ENCODE peak calls at places on chromosomes 6 and 20, in seven cellular contexts. One of them, this sample, is unnamed.

GRCh38 chr6:137259349-137259748 is 40.2 kb upstream of the IFNGR1 start:
- DNase-seq in HCT116: no peak
- DNase-seq in HepG2: peak
- DNase-seq in SK-N-SH: no peak
- DNase-seq in K562: no peak
- DNase-seq in H1: no peak
- DNase-seq in GM12878: no peak
- DNase-seq in this sample: no peak

GRCh38 chr6:40485300-40485699 is 101.9 kb downstream of the LRFN2 start:
- DNase-seq in HCT116: no peak
- DNase-seq in HepG2: no peak
- DNase-seq in SK-N-SH: peak
- DNase-seq in K562: no peak
- DNase-seq in H1: no peak
- DNase-seq in GM12878: no peak
- DNase-seq in this sample: no peak

GRCh38 chr20:36924167-36925045 is 27.1 kb downstream of the SAMHD1 start:
- DNase-seq in HCT116: no peak
- DNase-seq in HepG2: no peak
- DNase-seq in SK-N-SH: no peak
- DNase-seq in K562: peak
- DNase-seq in H1: no peak
- DNase-seq in GM12878: no peak
- DNase-seq in this sample: no peak

GRCh38 chr6:25058387-25058786 is 122.6 kb upstream of the RIPOR2 start:
- DNase-seq in HCT116: no peak
- DNase-seq in HepG2: no peak
- DNase-seq in SK-N-SH: no peak
- DNase-seq in K562: no peak
- DNase-seq in H1: no peak
- DNase-seq in GM12878: no peak
- DNase-seq in this sample: no peak

GRCh38 chr6:16819752-16820151 is 58.5 kb upstream of the ATXN1 start:
- DNase-seq in HCT116: no peak
- DNase-seq in HepG2: no peak
- DNase-seq in SK-N-SH: no peak
- DNase-seq in K562: no peak
- DNase-seq in H1: no peak
- DNase-seq in GM12878: no peak
- DNase-seq in this sample: no peak

GRCh38 chr20:31517373-31517772 is 3.1 kb downstream of the HM13 start:
- DNase-seq in HCT116: peak
- DNase-seq in HepG2: peak
- DNase-seq in SK-N-SH: peak
- DNase-seq in K562: peak
- DNase-seq in H1: peak
- DNase-seq in GM12878: no peak
- DNase-seq in this sample: peak

GRCh38 chr6:51854876-51855275 is 232.5 kb downstream of the PKHD1 start:
- DNase-seq in HCT116: no peak
- DNase-seq in HepG2: no peak
- DNase-seq in SK-N-SH: no peak
- DNase-seq in K562: no peak
- DNase-seq in H1: peak
- DNase-seq in GM12878: no peak
- DNase-seq in this sample: no peak

GRCh38 chr20:21437816-21438215 is 40.5 kb upstream of the NKX2-4 start:
- DNase-seq in HCT116: no peak
- DNase-seq in HepG2: no peak
- DNase-seq in SK-N-SH: no peak
- DNase-seq in K562: no peak
- DNase-seq in H1: no peak
- DNase-seq in GM12878: no peak
- DNase-seq in this sample: no peak

GRCh38 chr6:139369568-139370046 is 4.8 kb downstream of the CITED2 start:
- DNase-seq in HCT116: no peak
- DNase-seq in HepG2: peak
- DNase-seq in SK-N-SH: peak
- DNase-seq in K562: no peak
- DNase-seq in H1: no peak
- DNase-seq in GM12878: no peak
- DNase-seq in this sample: no peak

GRCh38 chr6:87759491-87760010 is 57.5 kb upstream of the AKIRIN2 start:
- DNase-seq in HCT116: no peak
- DNase-seq in HepG2: no peak
- DNase-seq in SK-N-SH: no peak
- DNase-seq in K562: no peak
- DNase-seq in H1: no peak
- DNase-seq in GM12878: no peak
- DNase-seq in this sample: no peak

GRCh38 chr6:148064406-148065134 is 278.1 kb upstream of the SASH1 start:
- DNase-seq in HCT116: no peak
- DNase-seq in HepG2: no peak
- DNase-seq in SK-N-SH: no peak
- DNase-seq in K562: no peak
- DNase-seq in H1: no peak
- DNase-seq in GM12878: no peak
- DNase-seq in this sample: peak

GRCh38 chr20:37359331-37359730 is 13.4 kb downstream of the SRC start:
- DNase-seq in HCT116: no peak
- DNase-seq in HepG2: no peak
- DNase-seq in SK-N-SH: peak
- DNase-seq in K562: no peak
- DNase-seq in H1: no peak
- DNase-seq in GM12878: no peak
- DNase-seq in this sample: no peak

GRCh38 chr20:10309326-10309725 is 90.7 kb downstream of the SNAP25 start:
- DNase-seq in HCT116: no peak
- DNase-seq in HepG2: no peak
- DNase-seq in SK-N-SH: peak
- DNase-seq in K562: no peak
- DNase-seq in H1: no peak
- DNase-seq in GM12878: no peak
- DNase-seq in this sample: no peak

GRCh38 chr20:13468166-13468565 is 170.6 kb downstream of the TASP1 start:
- DNase-seq in HCT116: no peak
- DNase-seq in HepG2: no peak
- DNase-seq in SK-N-SH: no peak
- DNase-seq in K562: no peak
- DNase-seq in H1: no peak
- DNase-seq in GM12878: no peak
- DNase-seq in this sample: no peak
- TF ChIP-seq JUND in HCT116: no peak
- TF ChIP-seq JUND in HepG2: no peak
- TF ChIP-seq JUND in SK-N-SH: no peak
- TF ChIP-seq JUND in K562: no peak
- TF ChIP-seq JUND in H1: no peak
- TF ChIP-seq JUND in GM12878: no peak
- TF ChIP-seq JUND in this sample: no peak

GRCh38 chr20:4449977-4450715 is 271.6 kb upstream of the PRND start:
- DNase-seq in HCT116: peak
- DNase-seq in HepG2: peak
- DNase-seq in SK-N-SH: no peak
- DNase-seq in K562: no peak
- DNase-seq in H1: no peak
- DNase-seq in GM12878: no peak
- DNase-seq in this sample: peak
- TF ChIP-seq JUND in HCT116: no peak
- TF ChIP-seq JUND in HepG2: no peak
- TF ChIP-seq JUND in SK-N-SH: no peak
- TF ChIP-seq JUND in K562: no peak
- TF ChIP-seq JUND in H1: no peak
- TF ChIP-seq JUND in GM12878: no peak
- TF ChIP-seq JUND in this sample: no peak

GRCh38 chr20:8473459-8473858 is 341.4 kb downstream of the PLCB1 start:
- DNase-seq in HCT116: no peak
- DNase-seq in HepG2: no peak
- DNase-seq in SK-N-SH: no peak
- DNase-seq in K562: no peak
- DNase-seq in H1: no peak
- DNase-seq in GM12878: no peak
- DNase-seq in this sample: no peak
- TF ChIP-seq JUND in HCT116: no peak
- TF ChIP-seq JUND in HepG2: no peak
- TF ChIP-seq JUND in SK-N-SH: no peak
- TF ChIP-seq JUND in K562: no peak
- TF ChIP-seq JUND in H1: no peak
- TF ChIP-seq JUND in GM12878: no peak
- TF ChIP-seq JUND in this sample: no peak

GRCh38 chr6:30411515-30412207 is 66.7 kb downstream of the RPP21 start:
- DNase-seq in HCT116: peak
- DNase-seq in HepG2: peak
- DNase-seq in SK-N-SH: no peak
- DNase-seq in K562: peak
- DNase-seq in H1: peak
- DNase-seq in GM12878: no peak
- DNase-seq in this sample: no peak
- TF ChIP-seq JUND in HCT116: no peak
- TF ChIP-seq JUND in HepG2: no peak
- TF ChIP-seq JUND in SK-N-SH: no peak
- TF ChIP-seq JUND in K562: no peak
- TF ChIP-seq JUND in H1: no peak
- TF ChIP-seq JUND in GM12878: no peak
- TF ChIP-seq JUND in this sample: no peak

DNA sequence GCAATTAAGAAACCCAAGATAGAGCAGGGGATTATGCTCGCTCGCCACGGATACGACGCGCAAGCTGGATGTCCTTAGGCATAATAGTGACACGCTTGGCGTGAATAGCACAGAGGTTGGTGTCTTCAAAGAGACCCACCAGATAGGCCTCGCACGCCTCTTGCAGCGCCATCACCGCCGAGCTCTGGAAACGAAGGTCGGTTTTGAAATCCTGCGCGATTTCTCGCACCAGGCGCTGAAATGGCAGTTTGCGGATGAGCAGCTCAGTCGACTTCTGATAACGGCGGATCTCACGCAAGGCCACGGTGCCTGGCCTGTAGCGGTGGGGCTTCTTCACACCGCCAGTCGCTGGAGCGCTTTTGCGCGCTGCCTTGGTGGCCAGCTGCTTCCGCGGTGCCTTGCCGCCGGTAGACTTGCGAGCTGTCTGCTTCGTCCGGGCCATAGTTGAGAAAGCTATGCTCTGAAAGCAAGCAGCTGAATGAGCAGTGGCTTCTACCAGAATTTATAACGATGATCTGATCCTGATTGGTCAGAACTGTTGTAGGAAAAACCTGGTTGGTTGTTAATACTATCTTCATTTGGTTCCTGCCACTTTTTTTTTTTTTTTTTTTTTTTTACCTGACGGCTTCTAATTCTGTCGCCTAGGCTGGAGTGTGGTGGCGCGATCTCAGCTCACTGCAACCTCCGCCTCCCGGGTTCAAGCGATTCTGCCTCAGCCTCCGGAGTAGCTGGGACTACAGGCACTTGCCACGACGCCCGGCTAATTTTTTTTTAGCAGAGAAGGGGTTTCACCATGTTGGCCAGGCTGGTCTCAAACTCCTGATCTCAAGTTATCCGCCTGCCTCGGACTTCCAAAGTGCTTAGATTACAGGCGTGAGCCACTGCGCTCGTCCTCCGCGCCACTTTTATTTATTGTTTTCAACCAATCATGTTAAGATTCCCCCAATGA is 21.6 kb downstream of the OR2B2 start:
- DNase-seq in HCT116: peak
- DNase-seq in HepG2: no peak
- DNase-seq in SK-N-SH: peak
- DNase-seq in K562: peak
- DNase-seq in H1: peak
- DNase-seq in GM12878: peak
- DNase-seq in this sample: peak
- TF ChIP-seq JUND in HCT116: no peak
- TF ChIP-seq JUND in HepG2: no peak
- TF ChIP-seq JUND in SK-N-SH: peak
- TF ChIP-seq JUND in K562: peak
- TF ChIP-seq JUND in H1: no peak
- TF ChIP-seq JUND in GM12878: no peak
- TF ChIP-seq JUND in this sample: no peak

DNA sequence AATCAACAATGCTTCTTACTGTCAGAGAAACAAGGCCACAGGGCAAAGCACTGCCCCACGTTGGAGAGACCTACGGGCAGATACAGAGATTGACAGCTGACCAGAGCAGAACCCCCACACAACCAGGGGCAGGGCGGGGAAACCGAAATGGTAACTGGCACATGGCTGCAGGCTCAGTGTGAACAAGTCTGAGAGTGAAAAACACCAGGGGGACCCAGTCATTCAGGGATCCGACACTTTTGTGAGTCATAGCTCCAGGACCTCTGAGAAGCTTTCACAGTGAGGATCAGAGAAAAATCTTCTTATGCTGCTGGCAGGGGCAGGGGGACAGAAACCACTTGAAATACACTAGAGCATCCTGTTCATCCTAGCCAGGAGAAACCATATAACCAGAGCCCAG is 254.2 kb downstream of the C6orf118 start:
- DNase-seq in HCT116: no peak
- DNase-seq in HepG2: no peak
- DNase-seq in SK-N-SH: no peak
- DNase-seq in K562: no peak
- DNase-seq in H1: no peak
- DNase-seq in GM12878: no peak
- DNase-seq in this sample: no peak
- TF ChIP-seq JUND in HCT116: no peak
- TF ChIP-seq JUND in HepG2: no peak
- TF ChIP-seq JUND in SK-N-SH: no peak
- TF ChIP-seq JUND in K562: no peak
- TF ChIP-seq JUND in H1: no peak
- TF ChIP-seq JUND in GM12878: no peak
- TF ChIP-seq JUND in this sample: no peak

DNA sequence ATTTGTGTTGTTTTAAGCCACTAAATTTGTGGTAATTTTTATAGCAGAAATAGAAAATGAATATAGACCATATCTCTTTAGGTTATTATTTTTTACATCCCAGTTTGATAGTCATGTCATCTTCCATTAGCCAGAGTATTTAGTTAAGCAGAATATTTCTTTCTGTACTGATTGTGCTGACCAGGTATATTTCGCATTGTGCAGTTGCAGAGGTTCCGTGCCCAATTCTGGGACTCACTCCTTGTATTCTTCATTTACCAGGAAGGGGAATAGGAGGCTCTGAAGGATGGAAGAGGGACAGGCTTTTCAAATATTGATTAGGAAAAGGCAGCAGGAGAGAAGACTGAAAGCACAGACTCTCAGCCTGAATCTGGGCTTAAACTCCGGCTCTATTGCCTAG is 217.8 kb downstream of the AKAP7 start:
- DNase-seq in HCT116: no peak
- DNase-seq in HepG2: no peak
- DNase-seq in SK-N-SH: no peak
- DNase-seq in K562: no peak
- DNase-seq in H1: no peak
- DNase-seq in GM12878: no peak
- DNase-seq in this sample: no peak
- TF ChIP-seq JUND in HCT116: no peak
- TF ChIP-seq JUND in HepG2: no peak
- TF ChIP-seq JUND in SK-N-SH: no peak
- TF ChIP-seq JUND in K562: no peak
- TF ChIP-seq JUND in H1: no peak
- TF ChIP-seq JUND in GM12878: no peak
- TF ChIP-seq JUND in this sample: no peak